ENCODE peak calls at places on chromosomes 5 and 9, in six cellular contexts. T is AG09309, U is progenitor cell of endocrine pancreas, B is stomach, I is esophagus squamous epithelium, A is omental fat pad. O is an unnamed sample.

GRCh38 chr5:172713113-172713808 is 57.7 kb downstream of the DUSP1 start:
- DNase-seq in T (no peak), U (peak), B (peak), I (no peak), A (peak), O (no peak)

GRCh38 chr9:22142681-22143080 is 133.6 kb upstream of the CDKN2B start:
- DNase-seq in T (no peak), U (no peak), B (no peak), I (no peak), A (no peak), O (no peak)

GRCh38 chr5:135386886-135387628 is 12.0 kb downstream of the MACROH2A1 start:
- DNase-seq in T (peak), U (no peak), B (peak), I (no peak), A (no peak), O (peak)

GRCh38 chr5:23352437-23352836 is 155.0 kb upstream of the PRDM9 start:
- DNase-seq in T (no peak), U (no peak), B (no peak), I (no peak), A (no peak), O (no peak)

GRCh38 chr5:180283026-180283615 is 8.8 kb downstream of the MAPK9 start:
- DNase-seq in T (no peak), U (no peak), B (no peak), I (no peak), A (no peak), O (no peak)

GRCh38 chr5:76086060-76086459 is 2.9 kb downstream of the SV2C start:
- DNase-seq in T (no peak), U (no peak), B (no peak), I (no peak), A (no peak), O (no peak)

GRCh38 chr5:159227452-159227851 is 18.1 kb upstream of the RNF145 start:
- DNase-seq in T (no peak), U (no peak), B (no peak), I (no peak), A (no peak), O (no peak)

GRCh38 chr5:157290981-157291711 is 25.2 kb downstream of the CYFIP2 start:
- DNase-seq in T (no peak), U (no peak), B (peak), I (peak), A (no peak), O (no peak)

GRCh38 chr5:10832421-10832820 is 71.4 kb upstream of the DAP start:
- DNase-seq in T (no peak), U (no peak), B (no peak), I (no peak), A (no peak), O (no peak)

DNA sequence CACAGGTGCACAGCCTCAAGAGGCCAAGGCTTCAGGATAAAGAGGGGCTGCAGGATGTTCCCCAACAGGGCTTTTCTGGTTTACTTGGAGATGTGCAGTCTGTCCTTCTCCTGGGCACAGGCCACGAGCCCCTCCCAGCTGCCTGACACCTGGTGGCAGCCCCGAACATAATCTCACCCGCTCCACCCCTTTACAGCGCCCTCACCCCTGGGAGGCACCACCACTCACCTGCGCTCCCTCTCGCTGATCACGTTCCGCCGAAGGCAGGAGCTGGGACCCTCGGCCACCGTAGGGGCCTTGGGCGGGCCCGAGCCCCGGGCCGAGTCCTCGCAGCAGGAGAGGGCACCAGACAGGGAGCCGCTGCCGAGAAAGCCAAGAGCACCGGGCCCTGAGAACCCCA is 514 bp downstream of the SOHLH1 start:
- DNase-seq in T (no peak), U (no peak), B (no peak), I (no peak), A (no peak), O (no peak)
- TF ChIP-seq CTCF in T (no peak), U (no peak), B (no peak), I (no peak), A (no peak), O (no peak)

GRCh38 chr5:150487199-150488061 is 20.5 kb upstream of the NDST1 start:
- DNase-seq in T (no peak), U (no peak), B (peak), I (no peak), A (no peak), O (peak)
- TF ChIP-seq CTCF in T (peak), U (peak), B (no peak), I (peak), A (no peak), O (peak)

GRCh38 chr9:136587145-136587943 is 41.5 kb upstream of the NOTCH1 start:
- DNase-seq in T (no peak), U (no peak), B (peak), I (no peak), A (no peak), O (peak)
- TF ChIP-seq CTCF in T (no peak), U (no peak), B (no peak), I (no peak), A (no peak), O (no peak)

GRCh38 chr9:91740713-91741112 is 209.3 kb downstream of the ROR2 start:
- DNase-seq in T (no peak), U (no peak), B (no peak), I (no peak), A (peak), O (peak)
- TF ChIP-seq CTCF in T (peak), U (no peak), B (no peak), I (no peak), A (no peak), O (peak)

GRCh38 chr5:103260951-103261350 is 2.4 kb downstream of the MACIR start:
- DNase-seq in T (no peak), U (no peak), B (no peak), I (no peak), A (no peak), O (no peak)

GRCh38 chr5:103256178-103256577 is 2.4 kb upstream of the MACIR start:
- DNase-seq in T (no peak), U (no peak), B (no peak), I (no peak), A (no peak), O (no peak)

GRCh38 chr5:103259705-103260355 is 1.3 kb downstream of the MACIR start:
- DNase-seq in T (no peak), U (no peak), B (no peak), I (no peak), A (no peak), O (peak)

GRCh38 chr5:103258957-103259704 is 568 bp downstream of the MACIR start:
- DNase-seq in T (no peak), U (peak), B (peak), I (no peak), A (peak), O (peak)

DNA sequence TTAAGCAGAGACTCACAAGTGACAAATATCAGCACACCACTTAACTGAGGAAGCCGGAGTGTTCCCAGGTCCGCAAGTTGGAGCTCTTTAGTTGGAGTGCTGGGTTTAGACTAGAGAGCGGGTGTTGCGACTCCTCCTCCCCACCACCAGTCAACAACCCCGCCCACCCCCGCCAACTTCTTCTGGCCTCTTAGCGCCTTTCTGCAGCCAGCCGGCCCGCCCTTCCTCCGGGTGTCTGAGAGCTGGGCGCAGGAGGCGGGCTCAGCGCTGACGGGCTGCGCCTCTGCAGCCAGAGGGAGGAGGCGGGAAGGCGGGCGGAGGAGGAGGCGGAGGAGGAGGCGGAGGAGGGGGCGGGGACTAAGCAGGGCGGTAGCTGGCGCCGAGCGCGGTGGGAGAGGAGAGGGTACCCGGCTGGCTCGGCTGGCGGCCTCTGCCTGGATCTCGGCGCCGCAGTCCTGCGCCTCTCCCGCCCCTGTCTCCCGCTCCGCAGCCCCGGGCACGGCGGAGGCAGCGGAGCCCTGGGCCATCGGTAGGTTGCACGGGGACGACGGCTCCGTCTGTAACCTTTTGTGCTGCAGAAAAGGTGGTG is at the start of gene MACIR:
- DNase-seq in T (peak), U (peak), B (peak), I (peak), A (peak), O (peak)
- TF ChIP-seq CTCF in T (no peak), U (no peak), B (peak), I (peak), A (no peak), O (no peak)

GRCh38 chr5:153496835-153497234 is 6.4 kb downstream of the GRIA1 start:
- DNase-seq in T (no peak), U (no peak), B (no peak), I (no peak), A (no peak), O (peak)
- TF ChIP-seq CTCF in T (peak), U (peak), B (peak), I (peak), A (no peak), O (peak)